ENCODE peak calls at places on chromosomes 7 and 10, in ten cellular contexts. One of them, this sample, is unnamed.

GRCh38 chr7:73971315-73971700 is 56.7 kb upstream of the ELN start:
- DNase-seq in sigmoid colon: no peak
- DNase-seq in spleen: no peak
- DNase-seq in NCI-H1105 treated with DMSO at 0.1 percent for 48 hours: no peak
- DNase-seq in mesothelial cell of epicardium: no peak
- DNase-seq in Jurkat, Clone E6-1: no peak
- DNase-seq in EL: no peak
- DNase-seq in COLO829: no peak
- DNase-seq in PC-9: no peak
- DNase-seq in right lobe of liver: no peak
- DNase-seq in this sample: no peak

GRCh38 chr7:17991866-17992648 is 35.6 kb downstream of the PRPS1L1 start:
- DNase-seq in Jurkat, Clone E6-1: peak; percentile 8
- DNase-seq in mesothelial cell of epicardium: no peak
- DNase-seq in COLO829: no peak
- DNase-seq in NCI-H1105 treated with DMSO at 0.1 percent for 48 hours: no peak
- DNase-seq in right lobe of liver: no peak
- DNase-seq in EL: no peak
- DNase-seq in spleen: no peak
- DNase-seq in PC-9: no peak
- DNase-seq in sigmoid colon: no peak
- DNase-seq in this sample: no peak

GRCh38 chr7:17530741-17531417 is 232.4 kb downstream of the AHR start:
- DNase-seq in EL: peak; percentile 23
- DNase-seq in COLO829: peak; percentile 61
- DNase-seq in NCI-H1105 treated with DMSO at 0.1 percent for 48 hours: no peak
- DNase-seq in spleen: no peak
- DNase-seq in PC-9: no peak
- DNase-seq in sigmoid colon: no peak
- DNase-seq in right lobe of liver: no peak
- DNase-seq in mesothelial cell of epicardium: no peak
- DNase-seq in Jurkat, Clone E6-1: peak; percentile 7
- DNase-seq in this sample: no peak

GRCh38 chr7:13508586-13508985 is 480.9 kb downstream of the ETV1 start:
- DNase-seq in Jurkat, Clone E6-1: no peak
- DNase-seq in spleen: no peak
- DNase-seq in mesothelial cell of epicardium: no peak
- DNase-seq in right lobe of liver: no peak
- DNase-seq in NCI-H1105 treated with DMSO at 0.1 percent for 48 hours: no peak
- DNase-seq in COLO829: no peak
- DNase-seq in PC-9: no peak
- DNase-seq in EL: no peak
- DNase-seq in sigmoid colon: no peak
- DNase-seq in this sample: no peak

GRCh38 chr10:83229991-83230390 is 909.3 kb upstream of the GHITM start:
- DNase-seq in Jurkat, Clone E6-1: no peak
- DNase-seq in EL: no peak
- DNase-seq in spleen: no peak
- DNase-seq in NCI-H1105 treated with DMSO at 0.1 percent for 48 hours: no peak
- DNase-seq in PC-9: no peak
- DNase-seq in sigmoid colon: no peak
- DNase-seq in right lobe of liver: no peak
- DNase-seq in mesothelial cell of epicardium: no peak
- DNase-seq in COLO829: no peak
- DNase-seq in this sample: no peak

GRCh38 chr7:33062023-33062781 is at the start of gene NT5C3A:
- DNase-seq in spleen: peak; percentile 94
- DNase-seq in Jurkat, Clone E6-1: no peak
- DNase-seq in COLO829: peak; percentile 52
- DNase-seq in NCI-H1105 treated with DMSO at 0.1 percent for 48 hours: peak; percentile 46
- DNase-seq in EL: peak; percentile 46
- DNase-seq in sigmoid colon: peak; percentile 72
- DNase-seq in PC-9: peak; percentile 41
- DNase-seq in mesothelial cell of epicardium: peak; percentile 72
- DNase-seq in right lobe of liver: peak; percentile 52
- DNase-seq in this sample: peak; percentile 44

GRCh38 chr10:123147635-123148413 is at the start of gene HMX2:
- DNase-seq in NCI-H1105 treated with DMSO at 0.1 percent for 48 hours: peak; percentile 41
- DNase-seq in right lobe of liver: no peak
- DNase-seq in sigmoid colon: no peak
- DNase-seq in Jurkat, Clone E6-1: peak; percentile 46
- DNase-seq in PC-9: no peak
- DNase-seq in COLO829: no peak
- DNase-seq in spleen: peak; percentile 74
- DNase-seq in mesothelial cell of epicardium: no peak
- DNase-seq in EL: no peak
- DNase-seq in this sample: no peak

GRCh38 chr7:216360-217300 is 24.3 kb downstream of the FAM20C start:
- DNase-seq in COLO829: no peak
- DNase-seq in Jurkat, Clone E6-1: no peak
- DNase-seq in sigmoid colon: peak; percentile 86
- DNase-seq in spleen: no peak
- DNase-seq in EL: no peak
- DNase-seq in NCI-H1105 treated with DMSO at 0.1 percent for 48 hours: no peak
- DNase-seq in PC-9: no peak
- DNase-seq in right lobe of liver: no peak
- DNase-seq in mesothelial cell of epicardium: no peak
- DNase-seq in this sample: no peak

GRCh38 chr7:42020067-42020466 is 216.9 kb downstream of the GLI3 start:
- DNase-seq in COLO829: no peak
- DNase-seq in mesothelial cell of epicardium: no peak
- DNase-seq in NCI-H1105 treated with DMSO at 0.1 percent for 48 hours: no peak
- DNase-seq in sigmoid colon: no peak
- DNase-seq in EL: no peak
- DNase-seq in right lobe of liver: no peak
- DNase-seq in PC-9: no peak
- DNase-seq in Jurkat, Clone E6-1: no peak
- DNase-seq in spleen: no peak
- DNase-seq in this sample: no peak

GRCh38 chr10:76049581-76050290 is 618.3 kb downstream of the LRMDA start:
- DNase-seq in sigmoid colon: no peak
- DNase-seq in spleen: no peak
- DNase-seq in Jurkat, Clone E6-1: no peak
- DNase-seq in NCI-H1105 treated with DMSO at 0.1 percent for 48 hours: no peak
- DNase-seq in mesothelial cell of epicardium: no peak
- DNase-seq in COLO829: no peak
- DNase-seq in right lobe of liver: no peak
- DNase-seq in EL: no peak
- DNase-seq in PC-9: no peak
- DNase-seq in this sample: no peak

GRCh38 chr7:114530074-114530611 is 115.5 kb downstream of the FOXP2 start:
- DNase-seq in EL: no peak
- DNase-seq in COLO829: no peak
- DNase-seq in mesothelial cell of epicardium: no peak
- DNase-seq in Jurkat, Clone E6-1: no peak
- DNase-seq in spleen: no peak
- DNase-seq in right lobe of liver: no peak
- DNase-seq in PC-9: no peak
- DNase-seq in NCI-H1105 treated with DMSO at 0.1 percent for 48 hours: peak; percentile 81
- DNase-seq in sigmoid colon: no peak
- DNase-seq in this sample: no peak

GRCh38 chr7:32869716-32870115 is 21.8 kb downstream of the KBTBD2 start:
- DNase-seq in PC-9: no peak
- DNase-seq in sigmoid colon: no peak
- DNase-seq in Jurkat, Clone E6-1: no peak
- DNase-seq in spleen: no peak
- DNase-seq in COLO829: no peak
- DNase-seq in right lobe of liver: no peak
- DNase-seq in mesothelial cell of epicardium: no peak
- DNase-seq in NCI-H1105 treated with DMSO at 0.1 percent for 48 hours: no peak
- DNase-seq in EL: no peak
- DNase-seq in this sample: no peak

GRCh38 chr10:110448682-110449418 is 48.9 kb upstream of the DUSP5 start:
- DNase-seq in NCI-H1105 treated with DMSO at 0.1 percent for 48 hours: no peak
- DNase-seq in COLO829: no peak
- DNase-seq in sigmoid colon: peak; percentile 33
- DNase-seq in right lobe of liver: peak; percentile 13
- DNase-seq in EL: no peak
- DNase-seq in Jurkat, Clone E6-1: no peak
- DNase-seq in PC-9: no peak
- DNase-seq in mesothelial cell of epicardium: no peak
- DNase-seq in spleen: peak; percentile 24
- DNase-seq in this sample: no peak